ENCODE peak calls at places on chromosome 4, in five cellular contexts. One of them, this sample, is unnamed.

GRCh38 chr4:70743728-70744127 is 22.0 kb downstream of the RUFY3 start:
- DNase-seq in epithelial cell of esophagus: no peak
- DNase-seq in fibroblast of lung: no peak
- DNase-seq in ovary: no peak
- DNase-seq in endothelial cell of umbilical vein: no peak
- DNase-seq in this sample: peak; percentile 35

GRCh38 chr4:87884976-87885574 is 52.3 kb downstream of the MEPE start:
- DNase-seq in ovary: no peak
- DNase-seq in fibroblast of lung: peak; percentile 61
- DNase-seq in epithelial cell of esophagus: no peak
- DNase-seq in endothelial cell of umbilical vein: no peak
- DNase-seq in this sample: no peak

GRCh38 chr4:159291176-159291575 is 188.3 kb downstream of the RAPGEF2 start:
- DNase-seq in ovary: no peak
- DNase-seq in epithelial cell of esophagus: no peak
- DNase-seq in endothelial cell of umbilical vein: no peak
- DNase-seq in fibroblast of lung: no peak
- DNase-seq in this sample: no peak

GRCh38 chr4:180618396-180618795 is 1624.8 kb upstream of the TENM3 start:
- DNase-seq in endothelial cell of umbilical vein: no peak
- DNase-seq in fibroblast of lung: peak; percentile 78
- DNase-seq in ovary: no peak
- DNase-seq in epithelial cell of esophagus: no peak
- DNase-seq in this sample: no peak

GRCh38 chr4:84166486-84166885 is 332.6 kb downstream of the NKX6-1 start:
- DNase-seq in endothelial cell of umbilical vein: no peak
- DNase-seq in ovary: no peak
- DNase-seq in epithelial cell of esophagus: no peak
- DNase-seq in fibroblast of lung: no peak
- DNase-seq in this sample: no peak

GRCh38 chr4:52850406-52851119 is 11.6 kb upstream of the RASL11B start:
- DNase-seq in ovary: no peak
- DNase-seq in fibroblast of lung: no peak
- DNase-seq in endothelial cell of umbilical vein: no peak
- DNase-seq in epithelial cell of esophagus: no peak
- DNase-seq in this sample: no peak

GRCh38 chr4:105895609-105896460 is 564 bp downstream of the NPNT start:
- DNase-seq in epithelial cell of esophagus: peak; percentile 77
- DNase-seq in endothelial cell of umbilical vein: no peak
- DNase-seq in ovary: peak; percentile 39
- DNase-seq in fibroblast of lung: peak; percentile 2
- DNase-seq in this sample: no peak

GRCh38 chr4:7161721-7162214 is 30.6 kb upstream of the SORCS2 start:
- DNase-seq in epithelial cell of esophagus: no peak
- DNase-seq in fibroblast of lung: peak; percentile 81
- DNase-seq in endothelial cell of umbilical vein: no peak
- DNase-seq in ovary: peak; percentile 81
- DNase-seq in this sample: no peak

GRCh38 chr4:119647558-119647957 is 19.0 kb upstream of the PDE5A start:
- DNase-seq in fibroblast of lung: peak; percentile 64
- DNase-seq in ovary: no peak
- DNase-seq in epithelial cell of esophagus: peak; percentile 47
- DNase-seq in endothelial cell of umbilical vein: no peak
- DNase-seq in this sample: no peak

GRCh38 chr4:149031399-149031798 is 589.2 kb upstream of the NR3C2 start:
- DNase-seq in fibroblast of lung: peak; percentile 15
- DNase-seq in ovary: no peak
- DNase-seq in endothelial cell of umbilical vein: peak; percentile 50
- DNase-seq in epithelial cell of esophagus: peak; percentile 50
- DNase-seq in this sample: peak; percentile 2

GRCh38 chr4:83582289-83582756 is 46.4 kb downstream of the GPAT3 start:
- DNase-seq in ovary: no peak
- DNase-seq in epithelial cell of esophagus: peak; percentile 74
- DNase-seq in endothelial cell of umbilical vein: peak; percentile 69
- DNase-seq in fibroblast of lung: peak; percentile 11
- DNase-seq in this sample: peak; percentile 56

GRCh38 chr4:150543042-150543441 is 38.9 kb upstream of the MAB21L2 start:
- DNase-seq in ovary: no peak
- DNase-seq in epithelial cell of esophagus: no peak
- DNase-seq in fibroblast of lung: no peak
- DNase-seq in endothelial cell of umbilical vein: peak; percentile 56
- DNase-seq in this sample: no peak

GRCh38 chr4:150540536-150540935 is 41.4 kb upstream of the MAB21L2 start:
- DNase-seq in fibroblast of lung: no peak
- DNase-seq in endothelial cell of umbilical vein: no peak
- DNase-seq in epithelial cell of esophagus: no peak
- DNase-seq in ovary: no peak
- DNase-seq in this sample: no peak

GRCh38 chr4:150540959-150541360 is 41.0 kb upstream of the MAB21L2 start:
- DNase-seq in endothelial cell of umbilical vein: no peak
- DNase-seq in fibroblast of lung: peak; percentile 22
- DNase-seq in epithelial cell of esophagus: no peak
- DNase-seq in ovary: no peak
- DNase-seq in this sample: no peak

GRCh38 chr4:150546286-150546685 is 35.7 kb upstream of the MAB21L2 start:
- DNase-seq in fibroblast of lung: no peak
- DNase-seq in endothelial cell of umbilical vein: no peak
- DNase-seq in epithelial cell of esophagus: no peak
- DNase-seq in ovary: no peak
- DNase-seq in this sample: no peak

GRCh38 chr4:150541681-150542080 is 40.3 kb upstream of the MAB21L2 start:
- DNase-seq in fibroblast of lung: no peak
- DNase-seq in ovary: no peak
- DNase-seq in endothelial cell of umbilical vein: no peak
- DNase-seq in epithelial cell of esophagus: no peak
- DNase-seq in this sample: no peak
- H3K4me3 ChIP-seq in fibroblast of lung: no peak overlapping the region
- H3K4me3 ChIP-seq in ovary: no peak overlapping the region
- H3K4me3 ChIP-seq in endothelial cell of umbilical vein: no peak overlapping the region
- H3K4me3 ChIP-seq in epithelial cell of esophagus: no peak overlapping the region
- H3K4me3 ChIP-seq in this sample: no peak overlapping the region

DNA sequence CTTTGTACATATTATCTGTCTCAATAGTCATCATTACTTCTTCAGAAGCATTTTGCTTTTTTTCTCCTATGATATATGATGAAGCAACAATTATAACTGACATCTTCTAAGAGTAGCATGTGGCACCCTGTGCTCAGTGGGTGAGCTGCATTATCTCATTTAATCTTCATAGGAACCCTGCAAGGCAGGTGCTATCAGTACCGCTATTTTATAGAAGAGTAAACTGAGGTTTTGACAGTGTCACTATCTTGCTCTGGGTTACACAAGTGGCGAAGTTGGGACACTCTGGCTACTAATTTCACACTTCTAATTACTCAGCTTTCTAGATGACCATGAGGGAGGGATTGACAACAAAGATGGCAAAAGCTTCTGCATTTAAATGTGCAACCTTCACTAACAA is 76.9 kb upstream of the CAMK2D start:
- DNase-seq in epithelial cell of esophagus: no peak
- DNase-seq in endothelial cell of umbilical vein: no peak
- DNase-seq in fibroblast of lung: no peak
- DNase-seq in ovary: no peak
- DNase-seq in this sample: no peak
- TF ChIP-seq CTCF in epithelial cell of esophagus: no peak
- TF ChIP-seq CTCF in endothelial cell of umbilical vein: no peak
- TF ChIP-seq CTCF in fibroblast of lung: no peak
- TF ChIP-seq CTCF in ovary: no peak
- TF ChIP-seq CTCF in this sample: no peak

GRCh38 chr4:186627226-186627865 is 72.0 kb upstream of the MTNR1A start:
- DNase-seq in ovary: no peak
- DNase-seq in epithelial cell of esophagus: peak; percentile 51
- DNase-seq in endothelial cell of umbilical vein: no peak
- DNase-seq in fibroblast of lung: peak; percentile 58
- DNase-seq in this sample: no peak
- H3K4me3 ChIP-seq in ovary: no peak overlapping the region
- H3K4me3 ChIP-seq in epithelial cell of esophagus: no peak overlapping the region
- H3K4me3 ChIP-seq in endothelial cell of umbilical vein: no peak overlapping the region
- H3K4me3 ChIP-seq in fibroblast of lung: no peak overlapping the region
- H3K4me3 ChIP-seq in this sample: no peak overlapping the region

DNA sequence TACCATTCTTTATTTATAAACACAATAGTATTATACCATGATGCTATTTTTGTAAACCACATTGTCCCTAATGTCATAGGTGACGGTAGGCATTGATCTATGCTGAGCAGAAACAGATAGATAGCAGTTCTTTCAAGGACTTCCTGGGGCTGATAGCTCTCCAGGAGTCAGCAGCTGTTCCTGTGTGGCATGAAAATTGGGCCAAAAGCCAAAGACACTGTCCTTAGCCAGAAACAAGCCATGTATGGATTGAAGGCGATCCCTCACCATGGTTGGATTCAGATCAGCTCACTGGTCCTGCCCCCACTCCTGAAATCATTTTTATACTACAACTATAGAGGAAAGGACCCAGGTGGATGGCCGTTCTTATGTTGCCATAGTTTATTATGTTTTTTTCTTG is 53.6 kb downstream of the DDX60 start:
- DNase-seq in epithelial cell of esophagus: no peak
- DNase-seq in endothelial cell of umbilical vein: no peak
- DNase-seq in ovary: no peak
- DNase-seq in fibroblast of lung: no peak
- DNase-seq in this sample: no peak
- TF ChIP-seq CTCF in epithelial cell of esophagus: no peak
- TF ChIP-seq CTCF in endothelial cell of umbilical vein: no peak
- TF ChIP-seq CTCF in ovary: no peak
- TF ChIP-seq CTCF in fibroblast of lung: no peak
- TF ChIP-seq CTCF in this sample: no peak

DNA sequence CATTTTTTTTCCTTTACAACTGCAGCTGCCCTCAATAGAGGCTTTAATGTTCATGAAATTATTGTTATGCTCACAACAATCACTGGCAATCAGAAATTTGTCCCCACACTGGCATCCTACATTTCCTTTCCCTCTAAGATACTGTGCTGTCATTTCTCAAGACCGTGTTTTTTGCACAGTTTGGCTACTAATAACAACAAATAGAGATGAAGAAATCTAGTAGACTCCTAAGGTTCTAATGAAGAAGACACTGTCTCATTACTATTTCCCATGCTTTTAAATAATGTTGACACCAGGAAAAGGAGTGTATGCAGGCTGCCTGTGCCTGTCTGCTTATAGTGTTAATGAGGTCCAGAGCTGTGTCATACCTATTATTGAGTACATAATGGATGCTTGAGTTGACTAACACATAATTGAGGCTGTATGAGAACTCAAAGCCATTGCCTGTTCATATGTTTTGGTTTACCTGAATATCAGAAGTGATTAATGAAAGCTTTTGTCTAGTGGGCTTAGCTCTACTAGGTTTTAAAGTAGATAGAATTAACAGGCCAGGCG is 1.5 kb upstream of the EIF4E start:
- DNase-seq in epithelial cell of esophagus: peak; percentile 60
- DNase-seq in endothelial cell of umbilical vein: no peak
- DNase-seq in fibroblast of lung: no peak
- DNase-seq in ovary: no peak
- DNase-seq in this sample: peak; percentile 25
- H3K4me3 ChIP-seq in epithelial cell of esophagus: peak overlapping the region; percentile 92
- H3K4me3 ChIP-seq in endothelial cell of umbilical vein: no peak overlapping the region
- H3K4me3 ChIP-seq in fibroblast of lung: no peak overlapping the region
- H3K4me3 ChIP-seq in ovary: no peak overlapping the region
- H3K4me3 ChIP-seq in this sample: peak overlapping the region; percentile 87

GRCh38 chr4:46404961-46405360 is 15.0 kb upstream of the GABRA2 start:
- DNase-seq in ovary: no peak
- DNase-seq in fibroblast of lung: no peak
- DNase-seq in epithelial cell of esophagus: no peak
- DNase-seq in endothelial cell of umbilical vein: no peak
- DNase-seq in this sample: peak; percentile 40
- TF ChIP-seq CTCF in ovary: no peak
- TF ChIP-seq CTCF in fibroblast of lung: no peak
- TF ChIP-seq CTCF in epithelial cell of esophagus: no peak
- TF ChIP-seq CTCF in endothelial cell of umbilical vein: no peak
- TF ChIP-seq CTCF in this sample: no peak